ENCODE peak calls at places on chromosomes 16 and 17, in six cellular contexts. S is neural crest cell, P is GM06990, V is lower leg skin, Q is omental fat pad, E is colonic mucosa. L is an unnamed sample.

GRCh38 chr16:49600541-49600940 is 226.9 kb downstream of the C16orf78 start:
- DNase-seq in S (no peak), P (no peak), V (no peak), Q (no peak), E (no peak), L (no peak)

GRCh38 chr16:2742323-2743006 is 10.0 kb upstream of the SRRM2 start:
- DNase-seq in S (no peak), P (no peak), V (no peak), Q (no peak), E (no peak), L (no peak)

GRCh38 chr17:69232650-69233049 is 4.0 kb upstream of the ABCA10 start:
- DNase-seq in S (no peak), P (no peak), V (no peak), Q (no peak), E (no peak), L (no peak)

GRCh38 chr17:223723-224471 is 42.4 kb upstream of the DOC2B start:
- DNase-seq in S (no peak), P (no peak), V (no peak), Q (no peak), E (no peak), L (no peak)

GRCh38 chr17:79007504-79008381 is 1.8 kb downstream of the CANT1 start:
- DNase-seq in S (no peak), P (no peak), V (no peak), Q (peak), E (peak), L (no peak)

GRCh38 chr16:1560153-1560552 is 26.7 kb downstream of the TMEM204 start:
- DNase-seq in S (no peak), P (no peak), V (no peak), Q (no peak), E (no peak), L (no peak)

GRCh38 chr16:66359012-66359411 is 7.5 kb upstream of the CDH5 start:
- DNase-seq in S (no peak), P (no peak), V (no peak), Q (no peak), E (no peak), L (no peak)

GRCh38 chr17:30344283-30345088 is 10.6 kb upstream of the TMIGD1 start:
- DNase-seq in S (no peak), P (no peak), V (no peak), Q (no peak), E (peak), L (no peak)

GRCh38 chr17:59840329-59840907 is 52.3 kb downstream of the TUBD1 start:
- DNase-seq in S (no peak), P (no peak), V (no peak), Q (no peak), E (no peak), L (no peak)

GRCh38 chr16:56542039-56542438 is 22.2 kb upstream of the BBS2 start:
- DNase-seq in S (no peak), P (no peak), V (no peak), Q (no peak), E (no peak), L (no peak)

GRCh38 chr17:49365667-49366066 is 3.6 kb upstream of the ZNF652 start:
- DNase-seq in S (no peak), P (no peak), V (no peak), Q (no peak), E (no peak), L (no peak)

GRCh38 chr16:69328854-69329316 is 1.5 kb downstream of the PDF start:
- DNase-seq in S (no peak), P (no peak), V (no peak), Q (no peak), E (no peak), L (no peak)

GRCh38 chr16:17159616-17160015 is 311.1 kb downstream of the XYLT1 start:
- DNase-seq in S (no peak), P (no peak), V (no peak), Q (no peak), E (no peak), L (no peak)

GRCh38 chr17:67386965-67387551 is 10.0 kb downstream of the PITPNC1 start:
- DNase-seq in S (peak), P (peak), V (no peak), Q (no peak), E (peak), L (no peak)

GRCh38 chr17:76546556-76547182 is 6.8 kb downstream of the PRCD start:
- DNase-seq in S (no peak), P (no peak), V (no peak), Q (no peak), E (no peak), L (no peak)

GRCh38 chr17:76548378-76549214 is 8.8 kb downstream of the PRCD start:
- DNase-seq in S (no peak), P (no peak), V (no peak), Q (no peak), E (no peak), L (no peak)

GRCh38 chr17:76547183-76547641 is 7.4 kb downstream of the PRCD start:
- DNase-seq in S (peak), P (no peak), V (no peak), Q (no peak), E (peak), L (no peak)

GRCh38 chr17:76549215-76549518 is 9.3 kb downstream of the PRCD start:
- DNase-seq in S (no peak), P (no peak), V (no peak), Q (no peak), E (no peak), L (no peak)

DNA sequence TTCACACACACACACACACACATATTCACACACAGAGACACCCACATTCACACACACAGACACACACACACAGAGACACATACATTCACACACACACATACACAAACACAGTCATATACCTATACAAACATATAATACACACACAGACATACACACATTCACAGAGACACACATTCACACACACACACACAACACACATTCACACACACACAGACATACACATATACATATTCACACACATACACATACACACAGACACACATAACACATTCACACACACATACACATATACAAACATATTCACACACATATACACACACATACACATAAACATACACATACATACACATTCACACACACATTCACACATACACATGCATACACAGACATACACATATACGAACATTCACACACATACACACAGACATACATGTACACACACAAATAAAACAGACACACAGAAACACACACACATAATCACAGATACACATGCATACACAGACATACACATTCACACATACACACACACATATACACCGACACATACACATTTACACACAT is 7.9 kb downstream of the PRCD start:
- DNase-seq in S (no peak), P (no peak), V (no peak), Q (no peak), E (no peak), L (no peak)
- TF ChIP-seq CTCF in S (no peak), P (no peak), V (no peak), Q (no peak), E (no peak), L (no peak)

GRCh38 chr17:61575983-61576382 is 15.0 kb downstream of the NACA2 start:
- DNase-seq in S (no peak), P (no peak), V (no peak), Q (no peak), E (no peak), L (no peak)

GRCh38 chr17:61571624-61572023 is 19.4 kb downstream of the NACA2 start:
- DNase-seq in S (no peak), P (no peak), V (no peak), Q (no peak), E (no peak), L (no peak)

GRCh38 chr17:61575352-61575975 is 15.6 kb downstream of the NACA2 start:
- DNase-seq in S (no peak), P (no peak), V (no peak), Q (no peak), E (no peak), L (no peak)

GRCh38 chr17:61578645-61579044 is 12.4 kb downstream of the NACA2 start:
- DNase-seq in S (no peak), P (no peak), V (no peak), Q (no peak), E (no peak), L (no peak)

DNA sequence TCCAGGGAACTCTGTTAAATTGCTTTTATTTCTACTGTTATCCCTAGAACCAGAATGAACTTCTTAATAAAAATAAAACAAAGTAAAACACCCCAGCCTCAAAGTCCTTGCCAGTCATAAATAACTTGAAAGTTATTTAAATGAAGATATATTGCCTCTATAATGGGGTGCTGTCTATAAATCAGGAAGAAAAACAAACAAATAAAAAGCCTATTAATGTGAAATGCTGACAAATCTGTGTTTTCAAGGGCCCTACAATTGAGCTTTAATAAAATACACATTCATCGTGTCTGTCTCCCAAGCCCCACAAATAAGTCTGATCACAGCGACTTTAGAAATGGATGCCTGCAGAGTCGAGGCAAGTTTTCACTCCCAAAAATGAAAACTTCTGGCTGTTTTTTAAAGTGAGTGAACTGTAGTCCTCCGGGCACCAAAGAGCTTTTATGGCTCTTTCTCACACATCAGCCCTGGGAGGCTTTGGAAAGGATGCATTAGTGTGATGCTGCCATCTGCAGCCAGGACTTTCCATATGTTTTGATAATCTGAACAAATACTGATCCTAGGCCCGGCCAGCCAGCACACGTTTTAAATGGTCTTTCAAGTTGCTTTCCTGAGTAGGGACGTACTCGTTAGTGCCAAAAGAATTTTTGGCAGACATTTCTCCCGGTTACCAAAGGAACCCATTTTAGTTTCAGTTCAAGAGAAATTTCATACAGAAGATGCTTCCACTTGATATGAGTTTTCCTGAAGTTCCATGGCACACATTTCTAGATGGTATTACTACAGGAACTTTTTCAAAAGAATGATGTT is 16.3 kb downstream of the NACA2 start:
- DNase-seq in S (peak), P (no peak), V (no peak), Q (no peak), E (peak), L (no peak)
- TF ChIP-seq CTCF in S (peak), P (no peak), V (no peak), Q (no peak), E (no peak), L (no peak)

GRCh38 chr17:50800196-50800700 is 32.9 kb upstream of the ANKRD40CL start:
- DNase-seq in S (no peak), P (no peak), V (no peak), Q (no peak), E (no peak), L (no peak)
- TF ChIP-seq CTCF in S (no peak), P (no peak), V (no peak), Q (no peak), E (no peak), L (no peak)

GRCh38 chr17:9522074-9522473 is 53.5 kb downstream of the STX8 start:
- DNase-seq in S (peak), P (no peak), V (peak), Q (no peak), E (no peak), L (no peak)
- TF ChIP-seq CTCF in S (peak), P (peak), V (no peak), Q (no peak), E (no peak), L (peak)

GRCh38 chr16:85987750-85988078 is 88.8 kb downstream of the IRF8 start:
- DNase-seq in S (no peak), P (no peak), V (no peak), Q (no peak), E (no peak), L (no peak)
- TF ChIP-seq CTCF in S (no peak), P (no peak), V (no peak), Q (no peak), E (peak), L (no peak)

L was measured in GM12864.